ENCODE peak calls at places on chromosome 9, in five cellular contexts. C, I, O, V and B are unnamed samples.

GRCh38 chr9:124040186-124040920 is 28.8 kb downstream of the LHX2 start:
- DNase-seq in C (no peak), O (no peak), V (no peak), I (no peak), B (no peak)

GRCh38 chr9:120741701-120742100 is 27.4 kb upstream of the MEGF9 start:
- DNase-seq in C (no peak), V (no peak), O (no peak), I (no peak), B (no peak)

GRCh38 chr9:109861918-109862317 is 81.9 kb downstream of the PALM2AKAP2 start:
- DNase-seq in V (no peak), C (peak; percentile 20), O (no peak), I (no peak), B (no peak)

GRCh38 chr9:16744386-16744785 is 126.1 kb downstream of the BNC2 start:
- DNase-seq in I (no peak), O (no peak), C (no peak), V (no peak), B (no peak)

GRCh38 chr9:15136646-15137045 is 170.4 kb downstream of the TTC39B start:
- DNase-seq in O (no peak), I (no peak), C (no peak), V (no peak), B (no peak)

GRCh38 chr9:108270041-108270440 is 585.7 kb downstream of the ACTL7B start:
- DNase-seq in C (no peak), V (no peak), I (no peak), O (no peak), B (no peak)

GRCh38 chr9:118444403-118444802 is 740.2 kb downstream of the TLR4 start:
- DNase-seq in O (no peak), C (no peak), I (no peak), V (no peak), B (no peak)

GRCh38 chr9:4315582-4316215 is 15.8 kb upstream of the GLIS3 start:
- DNase-seq in O (peak; percentile 65), C (peak; percentile 71), V (peak; percentile 67), I (peak; percentile 84), B (no peak)

GRCh38 chr9:77128125-77128789 is 49.1 kb upstream of the VPS13A start:
- DNase-seq in I (no peak), C (no peak), V (no peak), O (no peak), B (no peak)

GRCh38 chr9:20551236-20551635 is 71.1 kb downstream of the MLLT3 start:
- DNase-seq in I (no peak), V (no peak), C (no peak), O (no peak), B (no peak)

GRCh38 chr9:33163433-33164137 is 3.6 kb downstream of the B4GALT1 start:
- DNase-seq in V (no peak), C (no peak), O (no peak), I (no peak), B (no peak)

GRCh38 chr9:98374385-98375051 is 119.1 kb upstream of the TBC1D2 start:
- DNase-seq in I (no peak), C (no peak), O (no peak), V (no peak), B (no peak)

GRCh38 chr9:129547063-129547462 is 73.8 kb downstream of the C9orf50 start:
- DNase-seq in O (no peak), V (no peak), C (no peak), I (no peak), B (no peak)

GRCh38 chr9:4297795-4298254 is 2.0 kb downstream of the GLIS3 start:
- DNase-seq in C (peak; percentile 68), V (peak; percentile 20), I (peak; percentile 88), O (peak; percentile 29), B (no peak)

GRCh38 chr9:38153152-38153909 is 84.3 kb upstream of the SHB start:
- DNase-seq in O (no peak), V (no peak), C (no peak), I (no peak), B (no peak)

GRCh38 chr9:105901514-105902109 is 207.3 kb downstream of the TMEM38B start:
- DNase-seq in O (peak; percentile 31), V (no peak), C (peak; percentile 18), I (peak; percentile 60), B (no peak)

GRCh38 chr9:79277916-79278447 is 293.8 kb upstream of the TLE4 start:
- DNase-seq in I (no peak), V (no peak), O (no peak), C (no peak), B (no peak)